ENCODE peak calls at places on chromosomes 6 and 20, in nine cellular contexts. J is activated CD4-positive, alpha-beta T cell treated with anti-CD3 and anti-CD28 coated beads for 4 hours; S is epithelial cell of esophagus; C is NCI-H1092 treated with DMSO at 0.1 percent for 48 hours; W is frontal cortex; P is B cell; M is tibial artery; Z is COLO829; X is NCI-H345. F is an unnamed sample.

GRCh38 chr6:149174962-149175361 is 142.6 kb upstream of the TAB2 start:
- DNase-seq in J (no peak), S (no peak), C (no peak), W (no peak), P (no peak), M (no peak), Z (no peak), X (no peak), F (no peak)

GRCh38 chr6:44856495-44856878 is 469.0 kb downstream of the CDC5L start:
- DNase-seq in J (no peak), S (no peak), C (no peak), W (no peak), P (no peak), M (no peak), Z (no peak), X (no peak), F (no peak)

GRCh38 chr6:12909828-12910227 is 193.3 kb downstream of the PHACTR1 start:
- DNase-seq in J (no peak), S (no peak), C (no peak), W (no peak), P (no peak), M (no peak), Z (no peak), X (no peak), F (no peak)

GRCh38 chr6:137699036-137699683 is 167.9 kb upstream of the TNFAIP3 start:
- DNase-seq in J (no peak), S (peak; percentile 52), C (no peak), W (no peak), P (peak; percentile 37), M (no peak), Z (no peak), X (no peak), F (no peak)

GRCh38 chr6:13395272-13396237 is 67.2 kb upstream of the TBC1D7 start:
- DNase-seq in J (no peak), S (peak; percentile 83), C (no peak), W (no peak), P (peak; percentile 61), M (peak; percentile 86), Z (no peak), X (peak; percentile 12), F (peak; percentile 86)

GRCh38 chr6:149438855-149439254 is 38.8 kb downstream of the SUMO4 start:
- DNase-seq in J (no peak), S (no peak), C (no peak), W (no peak), P (no peak), M (no peak), Z (no peak), X (no peak), F (no peak)

GRCh38 chr20:23442436-23442835 is 3.0 kb downstream of the CSTL1 start:
- DNase-seq in J (no peak), S (no peak), C (no peak), W (no peak), P (no peak), M (no peak), Z (no peak), X (no peak), F (no peak)

GRCh38 chr6:134058622-134059366 is 6.4 kb upstream of the SLC2A12 start:
- DNase-seq in J (no peak), S (peak; percentile 70), C (no peak), W (no peak), P (no peak), M (no peak), Z (no peak), X (no peak), F (no peak)

GRCh38 chr6:40353967-40354452 is 233.2 kb downstream of the LRFN2 start:
- DNase-seq in J (no peak), S (no peak), C (no peak), W (no peak), P (no peak), M (no peak), Z (no peak), X (no peak), F (no peak)

GRCh38 chr20:11919571-11919970 is 1.9 kb downstream of the BTBD3 start:
- DNase-seq in J (no peak), S (no peak), C (peak; percentile 62), W (no peak), P (no peak), M (no peak), Z (no peak), X (peak; percentile 40), F (no peak)

GRCh38 chr20:38894091-38894847 is 31.9 kb upstream of the FAM83D start:
- DNase-seq in J (no peak), S (no peak), C (no peak), W (no peak), P (no peak), M (no peak), Z (peak; percentile 40), X (peak; percentile 78), F (no peak)

GRCh38 chr20:36243726-36244125 is 7.4 kb downstream of the AAR2 start:
- DNase-seq in J (no peak), S (no peak), C (no peak), W (no peak), P (no peak), M (no peak), Z (no peak), X (no peak), F (no peak)

GRCh38 chr6:2166717-2167116 is 78.7 kb downstream of the GMDS start:
- DNase-seq in J (no peak), S (peak; percentile 63), C (no peak), W (no peak), P (no peak), M (no peak), Z (no peak), X (no peak), F (no peak)

GRCh38 chr6:125586074-125586473 is 163.4 kb upstream of the HEY2 start:
- DNase-seq in J (no peak), S (peak; percentile 87), C (no peak), W (no peak), P (no peak), M (no peak), Z (no peak), X (no peak), F (peak; percentile 44)

GRCh38 chr6:117205876-117206275 is 59.5 kb upstream of the VGLL2 start:
- DNase-seq in J (no peak), S (no peak), C (no peak), W (no peak), P (no peak), M (no peak), Z (no peak), X (no peak), F (no peak)

GRCh38 chr6:136487746-136488145 is 62.5 kb downstream of the MAP7 start:
- DNase-seq in J (no peak), S (peak; percentile 31), C (no peak), W (no peak), P (no peak), M (no peak), Z (no peak), X (no peak), F (no peak)

GRCh38 chr20:63748356-63749270 is 9.0 kb downstream of the SLC2A4RG start:
- DNase-seq in J (no peak), S (no peak), C (no peak), W (peak; percentile 31), P (no peak), M (no peak), Z (no peak), X (no peak), F (no peak)

GRCh38 chr6:118218156-118218555 is 311.1 kb downstream of the SLC35F1 start:
- DNase-seq in J (no peak), S (no peak), C (no peak), W (no peak), P (no peak), M (no peak), Z (no peak), X (no peak), F (no peak)

GRCh38 chr6:106609699-106610098 is 19.6 kb downstream of the RTN4IP1 start:
- DNase-seq in J (no peak), S (peak; percentile 53), C (peak; percentile 18), W (no peak), P (peak; percentile 64), M (no peak), Z (no peak), X (peak; percentile 38), F (peak; percentile 27)

F was measured in A172.